ENCODE peak calls at places on chromosomes 4 and X, in nine cellular contexts. One of them, this sample, is unnamed.

GRCh38 chrX:149871940-149872339 is 9.0 kb upstream of the MAGEA8 start:
- DNase-seq in T-helper 9 cell: peak
- DNase-seq in Right ventricle myocardium superior: no peak
- DNase-seq in GM04504: no peak
- DNase-seq in astrocyte of the spinal cord: no peak
- DNase-seq in CD8-positive, alpha-beta memory T cell: peak
- DNase-seq in ELR: peak
- DNase-seq in KBM-7: peak
- DNase-seq in NCI-H1930: peak
- DNase-seq in this sample: no peak

GRCh38 chr4:148648599-148648998 is 206.4 kb upstream of the NR3C2 start:
- DNase-seq in GM04504: no peak
- DNase-seq in astrocyte of the spinal cord: no peak
- DNase-seq in CD8-positive, alpha-beta memory T cell: no peak
- DNase-seq in T-helper 9 cell: no peak
- DNase-seq in Right ventricle myocardium superior: no peak
- DNase-seq in KBM-7: no peak
- DNase-seq in ELR: no peak
- DNase-seq in NCI-H1930: no peak
- DNase-seq in this sample: no peak

GRCh38 chr4:151302432-151302831 is 23.0 kb downstream of the SH3D19 start:
- DNase-seq in T-helper 9 cell: no peak
- DNase-seq in astrocyte of the spinal cord: peak
- DNase-seq in GM04504: no peak
- DNase-seq in ELR: no peak
- DNase-seq in KBM-7: no peak
- DNase-seq in Right ventricle myocardium superior: no peak
- DNase-seq in NCI-H1930: no peak
- DNase-seq in CD8-positive, alpha-beta memory T cell: no peak
- DNase-seq in this sample: no peak

GRCh38 chr4:79083406-79084010 is 144.3 kb upstream of the PAQR3 start:
- DNase-seq in GM04504: no peak
- DNase-seq in T-helper 9 cell: no peak
- DNase-seq in KBM-7: no peak
- DNase-seq in CD8-positive, alpha-beta memory T cell: no peak
- DNase-seq in ELR: no peak
- DNase-seq in NCI-H1930: no peak
- DNase-seq in astrocyte of the spinal cord: peak
- DNase-seq in Right ventricle myocardium superior: no peak
- DNase-seq in this sample: no peak

GRCh38 chr4:131426023-131426758 is 1722.9 kb upstream of the PCDH10 start:
- DNase-seq in Right ventricle myocardium superior: no peak
- DNase-seq in KBM-7: peak
- DNase-seq in GM04504: no peak
- DNase-seq in ELR: no peak
- DNase-seq in CD8-positive, alpha-beta memory T cell: no peak
- DNase-seq in astrocyte of the spinal cord: no peak
- DNase-seq in NCI-H1930: no peak
- DNase-seq in T-helper 9 cell: no peak
- DNase-seq in this sample: no peak

GRCh38 chr4:38663021-38663800 is 788 bp upstream of the KLF3 start:
- DNase-seq in T-helper 9 cell: no peak
- DNase-seq in GM04504: no peak
- DNase-seq in CD8-positive, alpha-beta memory T cell: no peak
- DNase-seq in ELR: no peak
- DNase-seq in NCI-H1930: no peak
- DNase-seq in astrocyte of the spinal cord: peak
- DNase-seq in KBM-7: peak
- DNase-seq in Right ventricle myocardium superior: no peak
- DNase-seq in this sample: no peak

GRCh38 chr4:110970642-110971041 is 347.8 kb upstream of the PITX2 start:
- DNase-seq in CD8-positive, alpha-beta memory T cell: no peak
- DNase-seq in Right ventricle myocardium superior: no peak
- DNase-seq in T-helper 9 cell: no peak
- DNase-seq in KBM-7: peak
- DNase-seq in GM04504: peak
- DNase-seq in astrocyte of the spinal cord: peak
- DNase-seq in NCI-H1930: peak
- DNase-seq in ELR: peak
- DNase-seq in this sample: no peak

GRCh38 chr4:53490965-53491622 is 100.2 kb downstream of the LNX1 start:
- DNase-seq in CD8-positive, alpha-beta memory T cell: no peak
- DNase-seq in Right ventricle myocardium superior: no peak
- DNase-seq in ELR: peak
- DNase-seq in GM04504: peak
- DNase-seq in astrocyte of the spinal cord: peak
- DNase-seq in T-helper 9 cell: no peak
- DNase-seq in NCI-H1930: peak
- DNase-seq in KBM-7: peak
- DNase-seq in this sample: no peak